ENCODE peak calls at places on chromosomes 16 and 17, in eight cellular contexts. Q, T, S, L, H, Y, E and D are unnamed samples.

GRCh38 chr16:27108051-27108770 is 41.5 kb downstream of the C16orf82 start:
- DNase-seq in Q (no peak), T (no peak), S (no peak), L (no peak), H (no peak), Y (no peak), E (no peak), D (no peak)

GRCh38 chr17:48231995-48232729 is 124.6 kb downstream of the SNX11 start:
- DNase-seq in Q (peak; percentile 97), T (no peak), S (no peak), L (no peak), H (no peak), Y (no peak), E (no peak), D (no peak)

GRCh38 chr16:54903047-54903446 is 27.6 kb upstream of the IRX5 start:
- DNase-seq in Q (no peak), T (no peak), S (no peak), L (no peak), H (no peak), Y (no peak), E (no peak), D (no peak)

GRCh38 chr16:13333336-13333735 is 431.9 kb downstream of the SHISA9 start:
- DNase-seq in Q (peak; percentile 75), T (no peak), S (no peak), L (no peak), H (no peak), Y (no peak), E (no peak), D (no peak)

GRCh38 chr16:2250652-2251280 is 621 bp downstream of the ECI1 start:
- DNase-seq in Q (no peak), T (peak; percentile 25), S (peak; percentile 61), L (no peak), H (no peak), Y (no peak), E (no peak), D (peak; percentile 6)

GRCh38 chr17:8226536-8227237 is 16.3 kb upstream of the AURKB start:
- DNase-seq in Q (no peak), T (peak; percentile 41), S (peak; percentile 78), L (no peak), H (no peak), Y (peak; percentile 56), E (no peak), D (no peak)

GRCh38 chr17:10737168-10737622 is 7.4 kb upstream of the TMEM220 start:
- DNase-seq in Q (no peak), T (no peak), S (peak; percentile 99), L (no peak), H (peak; percentile 11), Y (peak; percentile 47), E (peak; percentile 42), D (peak; percentile 32)

GRCh38 chr17:3804503-3804931 is 3.5 kb upstream of the ITGAE start:
- DNase-seq in Q (no peak), T (no peak), S (peak; percentile 79), L (no peak), H (no peak), Y (peak; percentile 73), E (no peak), D (no peak)

GRCh38 chr16:78212674-78213073 is 113.2 kb downstream of the WWOX start:
- DNase-seq in Q (no peak), T (no peak), S (no peak), L (no peak), H (no peak), Y (no peak), E (no peak), D (no peak)

GRCh38 chr16:73172621-73173312 is 124.8 kb upstream of the ZFHX3 start:
- DNase-seq in Q (peak; percentile 92), T (no peak), S (peak; percentile 64), L (no peak), H (no peak), Y (no peak), E (no peak), D (no peak)

GRCh38 chr17:7997186-7997585 is 5.2 kb upstream of the GUCY2D start:
- DNase-seq in Q (no peak), T (peak; percentile 4), S (peak; percentile 45), L (no peak), H (no peak), Y (no peak), E (peak; percentile 46), D (peak; percentile 15)

GRCh38 chr17:2779545-2779944 is 16.7 kb upstream of the RAP1GAP2 start:
- DNase-seq in Q (no peak), T (no peak), S (no peak), L (no peak), H (no peak), Y (no peak), E (no peak), D (no peak)

GRCh38 chr16:16169615-16170014 is 53.7 kb downstream of the ABCC6 start:
- DNase-seq in Q (no peak), T (no peak), S (no peak), L (no peak), H (no peak), Y (no peak), E (no peak), D (no peak)

GRCh38 chr16:12874135-12874534 is 27.3 kb upstream of the SHISA9 start:
- DNase-seq in Q (no peak), T (no peak), S (no peak), L (no peak), H (no peak), Y (no peak), E (no peak), D (no peak)